ENCODE peak calls at places on chromosomes 16 and 17, in five cellular contexts. One of them, this sample, is unnamed.

GRCh38 chr17:8867361-8867981 is at the start of gene PIK3R6:
- DNase-seq in endothelial cell of umbilical vein: no peak
- DNase-seq in activated gamma-delta T cell treated with Interleukin-2 at 50 U/mL for 16 hours: peak
- DNase-seq in amniotic stem cell: no peak
- DNase-seq in hepatic stellate cell: no peak
- DNase-seq in this sample: no peak

GRCh38 chr16:71230122-71230845 is at the start of gene HYDIN:
- DNase-seq in endothelial cell of umbilical vein: peak
- DNase-seq in activated gamma-delta T cell treated with Interleukin-2 at 50 U/mL for 16 hours: no peak
- DNase-seq in amniotic stem cell: no peak
- DNase-seq in hepatic stellate cell: peak
- DNase-seq in this sample: peak

GRCh38 chr17:6191405-6192095 is 121.4 kb downstream of the WSCD1 start:
- DNase-seq in endothelial cell of umbilical vein: peak
- DNase-seq in activated gamma-delta T cell treated with Interleukin-2 at 50 U/mL for 16 hours: no peak
- DNase-seq in amniotic stem cell: no peak
- DNase-seq in hepatic stellate cell: no peak
- DNase-seq in this sample: no peak

GRCh38 chr17:17064322-17064721 is 22.1 kb downstream of the MPRIP start:
- DNase-seq in endothelial cell of umbilical vein: no peak
- DNase-seq in activated gamma-delta T cell treated with Interleukin-2 at 50 U/mL for 16 hours: no peak
- DNase-seq in amniotic stem cell: no peak
- DNase-seq in hepatic stellate cell: no peak
- DNase-seq in this sample: no peak

GRCh38 chr16:12618515-12618914 is 185.2 kb downstream of the CPPED1 start:
- DNase-seq in endothelial cell of umbilical vein: no peak
- DNase-seq in activated gamma-delta T cell treated with Interleukin-2 at 50 U/mL for 16 hours: no peak
- DNase-seq in amniotic stem cell: no peak
- DNase-seq in hepatic stellate cell: no peak
- DNase-seq in this sample: peak

GRCh38 chr16:49969356-49970030 is 55.5 kb upstream of the CNEP1R1 start:
- DNase-seq in endothelial cell of umbilical vein: no peak
- DNase-seq in activated gamma-delta T cell treated with Interleukin-2 at 50 U/mL for 16 hours: no peak
- DNase-seq in amniotic stem cell: no peak
- DNase-seq in hepatic stellate cell: no peak
- DNase-seq in this sample: no peak

GRCh38 chr16:87025681-87026080 is 291.5 kb downstream of the C16orf95 start:
- DNase-seq in endothelial cell of umbilical vein: peak
- DNase-seq in activated gamma-delta T cell treated with Interleukin-2 at 50 U/mL for 16 hours: no peak
- DNase-seq in amniotic stem cell: no peak
- DNase-seq in hepatic stellate cell: no peak
- DNase-seq in this sample: no peak

GRCh38 chr17:68054296-68054900 is 18.9 kb downstream of the KPNA2 start:
- DNase-seq in endothelial cell of umbilical vein: peak
- DNase-seq in activated gamma-delta T cell treated with Interleukin-2 at 50 U/mL for 16 hours: no peak
- DNase-seq in amniotic stem cell: no peak
- DNase-seq in hepatic stellate cell: peak
- DNase-seq in this sample: no peak

GRCh38 chr17:44751331-44751730 is 7.5 kb upstream of the ADAM11 start:
- DNase-seq in endothelial cell of umbilical vein: no peak
- DNase-seq in activated gamma-delta T cell treated with Interleukin-2 at 50 U/mL for 16 hours: no peak
- DNase-seq in amniotic stem cell: no peak
- DNase-seq in hepatic stellate cell: no peak
- DNase-seq in this sample: no peak

GRCh38 chr17:18187226-18187625 is 3.6 kb downstream of the ALKBH5 start:
- DNase-seq in endothelial cell of umbilical vein: peak
- DNase-seq in activated gamma-delta T cell treated with Interleukin-2 at 50 U/mL for 16 hours: no peak
- DNase-seq in amniotic stem cell: no peak
- DNase-seq in hepatic stellate cell: no peak
- DNase-seq in this sample: no peak

GRCh38 chr17:17710728-17711541 is 29.7 kb downstream of the RAI1 start:
- DNase-seq in endothelial cell of umbilical vein: peak
- DNase-seq in activated gamma-delta T cell treated with Interleukin-2 at 50 U/mL for 16 hours: no peak
- DNase-seq in amniotic stem cell: peak
- DNase-seq in hepatic stellate cell: peak
- DNase-seq in this sample: peak

GRCh38 chr17:50550661-50551432 is 3.9 kb downstream of the SPATA20 start:
- DNase-seq in endothelial cell of umbilical vein: peak
- DNase-seq in activated gamma-delta T cell treated with Interleukin-2 at 50 U/mL for 16 hours: no peak
- DNase-seq in amniotic stem cell: peak
- DNase-seq in hepatic stellate cell: peak
- DNase-seq in this sample: peak

GRCh38 chr17:73718362-73718761 is 74.1 kb upstream of the SDK2 start:
- DNase-seq in endothelial cell of umbilical vein: no peak
- DNase-seq in activated gamma-delta T cell treated with Interleukin-2 at 50 U/mL for 16 hours: no peak
- DNase-seq in amniotic stem cell: no peak
- DNase-seq in hepatic stellate cell: no peak
- DNase-seq in this sample: no peak

GRCh38 chr17:63837962-63838585 is 4.4 kb downstream of the SMARCD2 start:
- DNase-seq in endothelial cell of umbilical vein: no peak
- DNase-seq in activated gamma-delta T cell treated with Interleukin-2 at 50 U/mL for 16 hours: no peak
- DNase-seq in amniotic stem cell: no peak
- DNase-seq in hepatic stellate cell: no peak
- DNase-seq in this sample: no peak

GRCh38 chr17:81712468-81713003 is 452 bp downstream of the SLC25A10 start:
- DNase-seq in endothelial cell of umbilical vein: no peak
- DNase-seq in activated gamma-delta T cell treated with Interleukin-2 at 50 U/mL for 16 hours: no peak
- DNase-seq in amniotic stem cell: no peak
- DNase-seq in hepatic stellate cell: peak
- DNase-seq in this sample: peak

GRCh38 chr17:3821101-3821500 is 20.1 kb upstream of the ITGAE start:
- DNase-seq in endothelial cell of umbilical vein: no peak
- DNase-seq in activated gamma-delta T cell treated with Interleukin-2 at 50 U/mL for 16 hours: no peak
- DNase-seq in amniotic stem cell: no peak
- DNase-seq in hepatic stellate cell: no peak
- DNase-seq in this sample: no peak

GRCh38 chr17:19014628-19015215 is 10.2 kb upstream of the FAM83G start:
- DNase-seq in endothelial cell of umbilical vein: no peak
- DNase-seq in activated gamma-delta T cell treated with Interleukin-2 at 50 U/mL for 16 hours: no peak
- DNase-seq in amniotic stem cell: no peak
- DNase-seq in hepatic stellate cell: no peak
- DNase-seq in this sample: no peak

GRCh38 chr16:83856846-83857245 is 42.1 kb upstream of the MLYCD start:
- DNase-seq in endothelial cell of umbilical vein: no peak
- DNase-seq in activated gamma-delta T cell treated with Interleukin-2 at 50 U/mL for 16 hours: no peak
- DNase-seq in amniotic stem cell: no peak
- DNase-seq in hepatic stellate cell: no peak
- DNase-seq in this sample: no peak

GRCh38 chr16:8828541-8829165 is 31.0 kb downstream of the PMM2 start:
- DNase-seq in endothelial cell of umbilical vein: peak
- DNase-seq in activated gamma-delta T cell treated with Interleukin-2 at 50 U/mL for 16 hours: no peak
- DNase-seq in amniotic stem cell: no peak
- DNase-seq in hepatic stellate cell: no peak
- DNase-seq in this sample: no peak

GRCh38 chr16:19031738-19032137 is 35.7 kb upstream of the COQ7 start:
- DNase-seq in endothelial cell of umbilical vein: no peak
- DNase-seq in activated gamma-delta T cell treated with Interleukin-2 at 50 U/mL for 16 hours: no peak
- DNase-seq in amniotic stem cell: no peak
- DNase-seq in hepatic stellate cell: no peak
- DNase-seq in this sample: no peak

GRCh38 chr17:27038676-27039075 is 255.2 kb upstream of the WSB1 start:
- DNase-seq in endothelial cell of umbilical vein: no peak
- DNase-seq in activated gamma-delta T cell treated with Interleukin-2 at 50 U/mL for 16 hours: no peak
- DNase-seq in amniotic stem cell: no peak
- DNase-seq in hepatic stellate cell: no peak
- DNase-seq in this sample: peak

GRCh38 chr16:80900593-80900954 is 96.2 kb upstream of the CDYL2 start:
- DNase-seq in endothelial cell of umbilical vein: no peak
- DNase-seq in activated gamma-delta T cell treated with Interleukin-2 at 50 U/mL for 16 hours: no peak
- DNase-seq in amniotic stem cell: no peak
- DNase-seq in hepatic stellate cell: no peak
- DNase-seq in this sample: no peak

GRCh38 chr17:9051561-9051960 is 30.3 kb downstream of the NTN1 start:
- DNase-seq in endothelial cell of umbilical vein: no peak
- DNase-seq in activated gamma-delta T cell treated with Interleukin-2 at 50 U/mL for 16 hours: no peak
- DNase-seq in amniotic stem cell: no peak
- DNase-seq in hepatic stellate cell: no peak
- DNase-seq in this sample: no peak

GRCh38 chr17:63564562-63564961 is 14.3 kb downstream of the DCAF7 start:
- DNase-seq in endothelial cell of umbilical vein: no peak
- DNase-seq in activated gamma-delta T cell treated with Interleukin-2 at 50 U/mL for 16 hours: no peak
- DNase-seq in amniotic stem cell: no peak
- DNase-seq in hepatic stellate cell: no peak
- DNase-seq in this sample: no peak